ENCODE peak calls at places on chromosomes 1 and 21, in five cellular contexts. U is uterus; H is left ventricle myocardium inferior; S is SW 1271; C is activated CD4-positive, CD25-positive, alpha-beta regulatory T cell. A is an unnamed sample.

GRCh38 chr1:231872461-231872910 is 245.9 kb downstream of the DISC1 start:
- DNase-seq in U (no peak), H (no peak), S (no peak), C (no peak), A (peak)

GRCh38 chr1:157137051-157137772 is 983 bp downstream of the ETV3 start:
- DNase-seq in U (no peak), H (no peak), S (no peak), C (no peak), A (peak)

GRCh38 chr1:158028956-158029355 is 35.5 kb downstream of the KIRREL1 start:
- DNase-seq in U (no peak), H (no peak), S (no peak), C (no peak), A (no peak)

GRCh38 chr1:90335566-90335965 is 340.7 kb downstream of the ZNF326 start:
- DNase-seq in U (no peak), H (no peak), S (no peak), C (no peak), A (no peak)

GRCh38 chr1:1255627-1256026 is 9.1 kb upstream of the C1QTNF12 start:
- DNase-seq in U (no peak), H (no peak), S (no peak), C (no peak), A (no peak)

GRCh38 chr1:15950763-15951295 is 25.1 kb downstream of the ZBTB17 start:
- DNase-seq in U (peak), H (no peak), S (no peak), C (no peak), A (peak)

GRCh38 chr1:27005648-27006496 is 6.8 kb downstream of the TENT5B start:
- DNase-seq in U (no peak), H (no peak), S (no peak), C (no peak), A (no peak)

GRCh38 chr1:60668584-60668983 is 413.8 kb upstream of the NFIA start:
- DNase-seq in U (no peak), H (no peak), S (no peak), C (no peak), A (no peak)

GRCh38 chr1:47184090-47184735 is 5.6 kb downstream of the PDZK1IP1 start:
- DNase-seq in U (no peak), H (no peak), S (no peak), C (no peak), A (peak)

GRCh38 chr21:45004481-45005263 is 64.8 kb downstream of the SLX9 start:
- DNase-seq in U (peak), H (no peak), S (no peak), C (no peak), A (no peak)

GRCh38 chr1:91346824-91347223 is 57.8 kb downstream of the HFM1 start:
- DNase-seq in U (no peak), H (no peak), S (no peak), C (no peak), A (no peak)

GRCh38 chr1:27778022-27778421 is 5.0 kb downstream of the STX12 start:
- DNase-seq in U (no peak), H (no peak), S (no peak), C (no peak), A (no peak)